ENCODE peak calls at places on chromosome 17, in ten cellular contexts. K is coronary artery; Q is A549; P is effector memory CD4-positive, alpha-beta T cell; G is tibial nerve; X is heart right ventricle; S is hepatocyte; Y is esophagus muscularis mucosa; D is small intestine; B is heart left ventricle. U is an unnamed sample.

GRCh38 chr17:75397217-75397616 is 8.3 kb downstream of the GRB2 start:
- DNase-seq in G (no peak), Q (no peak), D (no peak), S (no peak), B (no peak), X (no peak), Y (no peak), K (no peak), P (no peak), U (no peak)

GRCh38 chr17:42201155-42201772 is 7.0 kb upstream of the GHDC start:
- DNase-seq in X (no peak), P (no peak), D (peak), Q (no peak), K (no peak), Y (peak), G (no peak), S (peak), B (no peak), U (no peak)

GRCh38 chr17:79106958-79107357 is 32.3 kb downstream of the ENGASE start:
- DNase-seq in P (no peak), K (no peak), G (no peak), X (no peak), Y (no peak), Q (no peak), D (no peak), B (no peak), S (no peak), U (no peak)

GRCh38 chr17:17885029-17885351 is 48.2 kb upstream of the SREBF1 start:
- DNase-seq in X (no peak), Y (no peak), G (no peak), P (no peak), B (no peak), S (no peak), K (no peak), D (no peak), Q (no peak), U (no peak)

GRCh38 chr17:43949777-43950176 is 4.0 kb downstream of the PYY start:
- DNase-seq in G (no peak), S (no peak), Q (no peak), P (no peak), X (no peak), B (no peak), D (peak), Y (no peak), K (no peak), U (no peak)

GRCh38 chr17:1621273-1621954 is 7.2 kb downstream of the SLC43A2 start:
- DNase-seq in B (no peak), Q (no peak), X (no peak), K (no peak), P (no peak), G (no peak), S (peak), D (no peak), Y (no peak), U (no peak)

GRCh38 chr17:34198519-34198918 is 56.6 kb upstream of the CCL2 start:
- DNase-seq in X (no peak), P (no peak), K (no peak), G (no peak), Y (no peak), Q (no peak), B (no peak), D (no peak), S (no peak), U (no peak)

GRCh38 chr17:7912927-7913524 is 3.1 kb downstream of the RNF227 start:
- DNase-seq in S (peak), B (no peak), P (peak), K (no peak), X (peak), Q (peak), D (peak), Y (no peak), G (no peak), U (no peak)

GRCh38 chr17:44557653-44558285 is 485 bp downstream of the FZD2 start:
- DNase-seq in S (peak), Y (no peak), G (no peak), X (peak), Q (peak), D (no peak), B (no peak), K (no peak), P (no peak), U (peak)

GRCh38 chr17:21278304-21279197 is 6.0 kb upstream of the MAP2K3 start:
- DNase-seq in K (no peak), Q (no peak), Y (no peak), G (no peak), P (peak), S (no peak), X (no peak), D (peak), B (no peak), U (peak)

GRCh38 chr17:61411114-61411943 is 11.7 kb downstream of the TBX2 start:
- DNase-seq in X (peak), S (peak), K (peak), G (no peak), P (peak), Q (peak), B (peak), Y (no peak), D (peak), U (peak)

GRCh38 chr17:14737984-14738651 is 437.2 kb downstream of the HS3ST3B1 start:
- DNase-seq in D (no peak), S (peak), G (peak), P (no peak), X (peak), K (peak), Y (peak), B (peak), Q (peak), U (peak)

GRCh38 chr17:65800655-65801054 is 239.2 kb upstream of the AXIN2 start:
- DNase-seq in K (no peak), D (no peak), P (no peak), X (no peak), S (no peak), Q (no peak), G (no peak), Y (no peak), B (no peak), U (no peak)
- H3K27ac ChIP-seq in K (no peak), D (no peak), P (no peak), X (no peak), S (no peak), Q (no peak), G (no peak), Y (no peak), B (no peak), U (no peak)

DNA sequence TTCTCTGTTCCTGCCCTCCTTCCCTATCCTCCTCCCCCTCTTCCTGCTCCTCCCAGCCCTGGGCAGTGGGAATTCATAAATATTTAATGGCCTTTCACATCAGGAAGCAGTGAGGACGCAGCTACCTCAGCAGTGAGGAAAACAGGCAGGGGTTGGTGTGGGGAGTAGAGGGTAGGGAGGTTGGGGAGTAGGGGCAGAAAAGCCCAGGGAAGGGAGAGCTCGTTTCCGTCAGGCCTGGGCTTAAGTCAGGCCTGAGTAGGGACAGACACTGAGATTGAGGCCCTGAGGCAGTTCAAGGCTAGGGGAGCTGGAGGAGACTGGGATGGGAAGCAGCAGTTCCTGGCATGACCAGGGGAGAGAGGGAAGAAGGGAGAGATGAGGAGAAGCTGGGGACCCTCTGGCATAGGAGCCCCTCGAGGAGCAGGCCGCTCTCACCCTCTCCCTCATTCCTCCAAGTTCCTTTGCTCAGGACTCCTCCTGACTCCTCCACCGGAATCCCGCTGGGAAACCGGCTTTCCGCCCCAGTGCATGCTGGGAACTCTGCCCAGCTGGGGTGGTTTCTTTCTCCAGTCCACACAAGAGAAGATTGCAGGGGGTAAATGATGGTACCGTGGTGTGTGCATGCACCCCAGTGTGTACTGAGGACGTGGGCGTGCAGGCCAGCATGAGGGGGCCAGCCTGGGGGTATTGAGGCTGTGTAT is 6.2 kb downstream of the SAMD14 start:
- DNase-seq in G (no peak), Q (no peak), P (no peak), X (no peak), S (no peak), B (no peak), D (no peak), K (no peak), Y (no peak), U (no peak)
- H3K27ac ChIP-seq in G (no peak), Q (peak), P (no peak), X (no peak), S (no peak), B (no peak), D (peak), K (no peak), Y (peak), U (no peak)

DNA sequence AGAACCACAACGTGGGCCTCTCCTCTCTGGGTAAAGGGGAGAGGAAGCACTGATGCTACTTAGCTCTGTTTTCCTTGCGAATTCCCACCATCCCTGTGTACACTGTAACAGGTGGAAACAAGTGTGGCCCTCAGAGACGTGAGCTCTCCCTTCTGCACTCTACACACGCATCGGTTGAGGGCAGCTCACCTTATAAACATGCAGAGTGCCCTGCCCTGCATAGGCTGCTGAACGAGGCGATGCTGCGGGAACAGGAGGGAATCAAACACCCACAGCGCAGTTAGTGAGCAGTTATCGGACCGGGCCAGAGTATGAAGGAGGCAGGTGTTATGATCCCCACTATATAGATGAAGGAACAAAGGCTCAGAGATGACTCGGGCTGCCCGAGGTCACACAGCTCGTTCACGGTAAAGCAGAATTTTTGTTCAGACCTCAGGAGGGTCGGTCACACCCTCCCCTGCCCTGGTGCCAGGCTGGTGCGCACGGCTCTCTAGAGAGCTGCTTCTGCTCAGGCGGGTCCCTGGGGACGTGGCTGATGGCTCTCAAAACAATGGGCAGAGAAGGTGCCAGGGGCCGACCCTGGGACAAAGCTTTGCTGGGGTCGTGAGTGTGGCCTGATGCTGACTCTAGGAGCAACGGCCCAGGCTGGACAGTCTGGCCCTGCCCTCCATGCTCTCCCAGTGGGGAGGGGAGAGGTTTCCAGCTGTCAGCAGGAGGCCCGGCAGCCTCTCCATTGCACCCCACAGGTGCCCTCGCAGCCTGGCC is 68.5 kb downstream of the RPH3AL start:
- DNase-seq in P (no peak), Y (no peak), Q (no peak), K (no peak), D (no peak), X (no peak), S (no peak), G (no peak), B (no peak), U (peak)
- H3K27ac ChIP-seq in P (no peak), Y (no peak), Q (no peak), K (no peak), D (no peak), X (no peak), S (no peak), G (no peak), B (no peak), U (no peak)

GRCh38 chr17:16120937-16121336 is 94.4 kb downstream of the NCOR1 start:
- DNase-seq in S (no peak), Q (no peak), G (no peak), B (no peak), K (no peak), Y (no peak), X (no peak), P (no peak), D (no peak), U (no peak)

GRCh38 chr17:16123531-16123930 is 91.8 kb downstream of the NCOR1 start:
- DNase-seq in K (no peak), B (no peak), X (no peak), S (no peak), G (no peak), P (no peak), Y (no peak), D (no peak), Q (no peak), U (no peak)

GRCh38 chr17:16121915-16122314 is 93.4 kb downstream of the NCOR1 start:
- DNase-seq in G (no peak), X (no peak), K (no peak), D (no peak), Q (no peak), B (no peak), Y (no peak), P (no peak), S (no peak), U (no peak)

GRCh38 chr17:16117149-16117548 is 98.2 kb downstream of the NCOR1 start:
- DNase-seq in S (no peak), D (no peak), P (no peak), G (no peak), B (no peak), K (no peak), Q (no peak), Y (no peak), X (no peak), U (no peak)

GRCh38 chr17:16122697-16123434 is 92.5 kb downstream of the NCOR1 start:
- DNase-seq in B (no peak), G (no peak), X (no peak), K (no peak), Y (no peak), D (no peak), P (no peak), Q (no peak), S (no peak), U (no peak)
- H3K27ac ChIP-seq in B (no peak), G (no peak), X (no peak), K (no peak), Y (peak), D (no peak), P (no peak), Q (no peak), S (no peak), U (no peak)